ENCODE peak calls at places on chromosome 21, in four cellular contexts. Y is activated T-cell treated with anti-CD3 and anti-CD28 coated beads for 1 hour, J is stomach, L is NCI-H1417. H is an unnamed sample.

GRCh38 chr21:36664678-36665022 is 34.3 kb upstream of the SIM2 start:
- DNase-seq in Y (no peak), L (no peak), J (no peak), H (no peak)

GRCh38 chr21:30719401-30719800 is 824 bp upstream of the KRTAP21-3 start:
- DNase-seq in L (no peak), Y (no peak), J (no peak), H (no peak)

GRCh38 chr21:41110664-41111063 is 57.3 kb upstream of the BACE2 start:
- DNase-seq in Y (no peak), J (no peak), L (no peak), H (no peak)

GRCh38 chr21:33914188-33914587 is 1.4 kb downstream of the ATP5PO start:
- DNase-seq in Y (no peak), J (no peak), L (no peak), H (no peak)

GRCh38 chr21:29487154-29487553 is 188.4 kb downstream of the BACH1 start:
- DNase-seq in J (no peak), Y (no peak), L (no peak), H (no peak)

GRCh38 chr21:26587621-26588260 is 14.7 kb upstream of the CYYR1 start:
- DNase-seq in J (no peak), L (no peak), Y (no peak), H (no peak)

GRCh38 chr21:25855591-25855990 is 120.8 kb downstream of the GABPA start:
- DNase-seq in Y (no peak), L (no peak), J (no peak), H (no peak)

GRCh38 chr21:45550552-45551210 is 8.4 kb upstream of the SLC19A1 start:
- DNase-seq in Y (no peak), L (no peak), J (no peak), H (no peak)

GRCh38 chr21:35319684-35320083 is 270.6 kb upstream of the RUNX1 start:
- DNase-seq in Y (no peak), L (peak), J (no peak), H (no peak)

GRCh38 chr21:36606292-36606982 is 92.5 kb upstream of the SIM2 start:
- DNase-seq in L (no peak), J (no peak), Y (no peak), H (no peak)

GRCh38 chr21:15671188-15671587 is 58.6 kb upstream of the USP25 start:
- DNase-seq in Y (no peak), L (no peak), J (no peak), H (no peak)

GRCh38 chr21:43203523-43204080 is 34.8 kb downstream of the CRYAA start:
- DNase-seq in Y (no peak), J (no peak), L (no peak), H (no peak)

GRCh38 chr21:38920631-38921398 is 115.1 kb downstream of the ETS2 start:
- DNase-seq in L (no peak), Y (no peak), J (no peak), H (no peak)

GRCh38 chr21:42403611-42404231 is at the start of gene UBASH3A:
- DNase-seq in Y (peak), J (no peak), L (no peak), H (peak)

GRCh38 chr21:15289896-15290841 is 225.4 kb upstream of the NRIP1 start:
- DNase-seq in J (peak), Y (no peak), L (peak), H (no peak)

GRCh38 chr21:42252778-42253340 is 33.9 kb downstream of the ABCG1 start:
- DNase-seq in L (no peak), J (no peak), Y (no peak), H (no peak)

GRCh38 chr21:26136686-26137085 is 33.9 kb downstream of the APP start:
- DNase-seq in L (no peak), J (no peak), Y (no peak), H (no peak)

GRCh38 chr21:34357889-34358288 is 5.9 kb upstream of the KCNE2 start:
- DNase-seq in J (no peak), Y (no peak), L (no peak), H (no peak)

GRCh38 chr21:46100426-46100825 is 2.5 kb downstream of the COL6A2 start:
- DNase-seq in J (peak), Y (no peak), L (no peak), H (no peak)

GRCh38 chr21:44626262-44626661 is 631 bp upstream of the KRTAP10-9 start:
- DNase-seq in L (no peak), Y (no peak), J (no peak), H (no peak)

GRCh38 chr21:41932191-41932575 is 21.6 kb downstream of the C2CD2 start:
- DNase-seq in L (no peak), Y (no peak), J (no peak), H (no peak)

GRCh38 chr21:44708866-44709425 is 2.4 kb downstream of the TSPEAR start:
- DNase-seq in Y (no peak), L (no peak), J (peak), H (no peak)

GRCh38 chr21:36454706-36455105 is 25.2 kb downstream of the CLDN14 start:
- DNase-seq in L (no peak), J (no peak), Y (no peak), H (no peak)

GRCh38 chr21:41100826-41101550 is 67.0 kb upstream of the BACE2 start:
- DNase-seq in J (no peak), L (no peak), Y (no peak), H (no peak)

GRCh38 chr21:17514124-17514481 is 1.3 kb downstream of the CXADR start:
- DNase-seq in J (no peak), Y (no peak), L (no peak), H (no peak)

GRCh38 chr21:22743085-22743484 is 1744.9 kb downstream of the NCAM2 start:
- DNase-seq in Y (no peak), J (no peak), L (no peak), H (no peak)

GRCh38 chr21:33849839-33850238 is 65.8 kb downstream of the ATP5PO start:
- DNase-seq in J (no peak), Y (no peak), L (no peak), H (no peak)

GRCh38 chr21:42833439-42833815 is 45.9 kb downstream of the WDR4 start:
- DNase-seq in J (peak), Y (peak), L (peak), H (peak)

GRCh38 chr21:45949928-45950739 is 31.4 kb upstream of the COL6A1 start:
- DNase-seq in J (no peak), L (no peak), Y (no peak), H (no peak)

GRCh38 chr21:46096997-46097825 is 701 bp upstream of the COL6A2 start:
- DNase-seq in J (peak), Y (no peak), L (no peak), H (no peak)

GRCh38 chr21:18772404-18772803 is 368.8 kb upstream of the TMPRSS15 start:
- DNase-seq in J (no peak), Y (no peak), L (no peak), H (no peak)

GRCh38 chr21:41663805-41664788 is 102.8 kb downstream of the RIPK4 start:
- DNase-seq in L (no peak), Y (no peak), J (no peak), H (no peak)

H was measured in CD4-positive, alpha-beta T cell.